ENCODE peak calls at places on chromosomes 13 and 19, in six cellular contexts. B is SJCRH30, E is heart left ventricle, Z is heart right ventricle, A is endodermal cell, P is left ventricle myocardium inferior. M is an unnamed sample.
A peak's percentile ranks its signal among the peaks of the same experiment; 100 is the strongest.

GRCh38 chr19:38004505-38005223 is 97.7 kb downstream of the SIPA1L3 start:
- DNase-seq in B (peak; percentile 99), E (peak; percentile 88), Z (peak; percentile 64), A (peak; percentile 92), P (peak; percentile 77), M (peak; percentile 84)

GRCh38 chr19:35643255-35644205 is 2.0 kb downstream of the ETV2 start:
- DNase-seq in B (peak; percentile 94), E (peak; percentile 74), Z (peak; percentile 82), A (peak; percentile 95), P (peak; percentile 81), M (peak; percentile 92)

GRCh38 chr13:29494520-29494919 is 101.0 kb downstream of the SLC7A1 start:
- DNase-seq in B (no peak), E (no peak), Z (no peak), A (no peak), P (no peak), M (no peak)

GRCh38 chr19:42394751-42395150 is 4.7 kb upstream of the CNFN start:
- DNase-seq in B (no peak), E (no peak), Z (no peak), A (no peak), P (no peak), M (peak; percentile 10)

GRCh38 chr19:33052352-33052972 is 12.2 kb downstream of the RHPN2 start:
- DNase-seq in B (no peak), E (no peak), Z (no peak), A (no peak), P (no peak), M (no peak)

GRCh38 chr19:294819-295686 is 3.9 kb upstream of the PLPP2 start:
- DNase-seq in B (peak; percentile 32), E (no peak), Z (no peak), A (peak; percentile 91), P (no peak), M (peak; percentile 55)

GRCh38 chr19:15641901-15642491 is 1.3 kb downstream of the CYP4F3 start:
- DNase-seq in B (no peak), E (no peak), Z (no peak), A (no peak), P (no peak), M (no peak)

GRCh38 chr13:46523972-46524737 is 28.8 kb upstream of the LRCH1 start:
- DNase-seq in B (peak; percentile 42), E (peak; percentile 19), Z (no peak), A (no peak), P (no peak), M (no peak)

GRCh38 chr13:75405976-75406703 is 75.8 kb downstream of the TBC1D4 start:
- DNase-seq in B (peak; percentile 78), E (no peak), Z (no peak), A (no peak), P (no peak), M (no peak)

DNA sequence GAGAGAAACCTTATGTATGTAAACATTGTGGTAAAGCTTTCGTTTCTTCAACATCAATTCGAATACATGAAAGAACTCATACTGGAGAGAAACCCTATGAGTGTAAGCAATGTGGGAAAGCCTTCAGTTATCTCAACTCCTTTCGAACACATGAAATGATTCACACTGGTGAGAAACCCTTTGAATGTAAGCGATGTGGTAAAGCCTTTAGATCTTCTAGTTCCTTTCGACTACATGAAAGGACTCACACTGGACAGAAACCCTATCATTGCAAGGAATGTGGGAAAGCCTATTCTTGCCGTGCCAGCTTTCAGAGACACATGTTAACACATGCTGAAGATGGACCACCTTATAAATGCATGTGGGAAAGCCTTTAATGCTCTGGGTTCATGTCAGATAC is 24.7 kb downstream of the ZNF136 start:
- DNase-seq in B (peak; percentile 18), E (no peak), Z (no peak), A (no peak), P (no peak), M (no peak)
- H3K9me3 ChIP-seq in B (peaks cover 77% of the 10 kb centered on the region), E (peaks cover 67% of the 10 kb centered on the region), Z (peaks cover 93% of the 10 kb centered on the region), A (peaks cover 94% of the 10 kb centered on the region), P (peaks cover 95% of the 10 kb centered on the region), M (peaks cover 3% of the 10 kb centered on the region)

GRCh38 chr13:113586661-113587479 is 2.3 kb downstream of the TFDP1 start:
- DNase-seq in B (no peak), E (no peak), Z (no peak), A (peak; percentile 30), P (no peak), M (no peak)

GRCh38 chr13:113588394-113589111 is 4.0 kb downstream of the TFDP1 start:
- DNase-seq in B (no peak), E (no peak), Z (no peak), A (peak; percentile 21), P (no peak), M (no peak)

GRCh38 chr13:113584205-113584869 is at the start of gene TFDP1:
- DNase-seq in B (peak; percentile 86), E (peak; percentile 70), Z (peak; percentile 79), A (peak; percentile 94), P (peak; percentile 74), M (peak; percentile 68)

GRCh38 chr13:113584870-113585671 is 518 bp downstream of the TFDP1 start:
- DNase-seq in B (peak; percentile 20), E (peak; percentile 7), Z (no peak), A (peak; percentile 56), P (no peak), M (no peak)

GRCh38 chr13:113585828-113586355 is 1.3 kb downstream of the TFDP1 start:
- DNase-seq in B (no peak), E (no peak), Z (no peak), A (peak; percentile 36), P (no peak), M (no peak)
- H3K27ac ChIP-seq in B (no peak overlapping the region), E (no peak overlapping the region), Z (no peak overlapping the region), A (no peak overlapping the region), P (no peak overlapping the region), M (no peak overlapping the region)

GRCh38 chr19:23310729-23311211 is 60.6 kb upstream of the ZNF724 start:
- DNase-seq in B (no peak), E (no peak), Z (no peak), A (no peak), P (no peak), M (no peak)
- H3K9me3 ChIP-seq in B (no peaks in the 10 kb centered on the region), E (no peaks in the 10 kb centered on the region), Z (no peaks in the 10 kb centered on the region), A (no peaks in the 10 kb centered on the region), P (no peaks in the 10 kb centered on the region), M (no peaks in the 10 kb centered on the region)

GRCh38 chr19:22783651-22784050 is 300 bp downstream of the ZNF99 start:
- DNase-seq in B (no peak), E (no peak), Z (peak; percentile 11), A (no peak), P (no peak), M (no peak)

DNA sequence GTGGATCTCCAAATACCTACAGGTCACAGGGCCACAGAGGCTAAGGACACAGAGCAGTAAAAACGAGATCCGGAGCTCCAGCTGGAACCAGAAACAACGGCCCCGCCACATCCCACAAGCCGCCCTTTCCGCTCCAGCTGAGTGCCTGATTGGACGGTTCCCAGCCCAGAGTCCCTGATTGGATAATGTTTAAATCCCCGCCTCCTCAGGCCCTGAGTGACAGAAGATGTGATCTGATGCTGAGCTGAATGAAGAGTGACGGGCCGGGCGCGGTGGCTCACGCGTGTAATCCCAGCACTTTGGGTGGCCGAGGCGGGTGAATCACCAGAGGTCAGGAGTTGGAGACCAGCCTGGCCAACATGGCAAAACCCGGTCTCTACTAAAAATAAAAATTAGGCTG is at the start of gene ZNF99:
- DNase-seq in B (no peak), E (peak; percentile 85), Z (peak; percentile 68), A (no peak), P (peak; percentile 74), M (no peak)
- H3K27ac ChIP-seq in B (no peak within 1 kb of the TSS), E (no peak within 1 kb of the TSS), Z (peak within 1 kb of the TSS; percentile 27), A (no peak within 1 kb of the TSS), P (no peak within 1 kb of the TSS), M (no peak within 1 kb of the TSS)

GRCh38 chr13:87538366-87539052 is 132.7 kb upstream of the SLITRK5 start:
- DNase-seq in B (no peak), E (no peak), Z (no peak), A (no peak), P (no peak), M (no peak)
- H3K9me3 ChIP-seq in B (no peaks in the 10 kb centered on the region), E (no peaks in the 10 kb centered on the region), Z (peaks cover 6% of the 10 kb centered on the region), A (no peaks in the 10 kb centered on the region), P (peaks cover 4% of the 10 kb centered on the region), M (no peaks in the 10 kb centered on the region)

GRCh38 chr13:76943646-76944045 is 4.7 kb upstream of the ACOD1 start:
- DNase-seq in B (no peak), E (no peak), Z (no peak), A (no peak), P (no peak), M (no peak)
- H3K27ac ChIP-seq in B (no peak overlapping the region), E (no peak overlapping the region), Z (no peak overlapping the region), A (no peak overlapping the region), P (no peak overlapping the region), M (no peak overlapping the region)

DNA sequence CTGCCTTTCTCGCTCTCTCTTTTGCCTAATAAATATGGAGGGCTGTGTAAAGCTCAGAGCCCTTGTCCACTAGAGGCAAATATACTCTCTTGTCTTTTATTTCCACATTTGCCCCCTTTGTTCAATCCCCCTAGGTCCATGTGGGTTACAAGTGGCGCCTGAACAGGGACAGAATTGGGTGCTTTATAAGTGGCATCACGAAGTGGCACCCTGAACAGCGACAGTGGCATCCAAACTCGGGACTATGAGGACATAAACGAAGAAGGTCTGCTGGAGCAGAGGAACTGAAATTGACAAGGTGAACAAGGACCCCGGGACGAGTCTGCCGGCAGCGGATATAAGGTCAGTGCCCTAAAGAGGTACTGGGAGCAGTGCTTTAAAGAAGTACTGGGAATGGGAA is 4.3 kb upstream of the ZNF610 start:
- DNase-seq in B (no peak), E (no peak), Z (no peak), A (no peak), P (no peak), M (no peak)
- H3K9me3 ChIP-seq in B (peaks cover 7% of the 10 kb centered on the region), E (peaks cover 79% of the 10 kb centered on the region), Z (peaks cover 90% of the 10 kb centered on the region), A (peaks cover 74% of the 10 kb centered on the region), P (peaks cover 87% of the 10 kb centered on the region), M (peaks cover 3% of the 10 kb centered on the region)

DNA sequence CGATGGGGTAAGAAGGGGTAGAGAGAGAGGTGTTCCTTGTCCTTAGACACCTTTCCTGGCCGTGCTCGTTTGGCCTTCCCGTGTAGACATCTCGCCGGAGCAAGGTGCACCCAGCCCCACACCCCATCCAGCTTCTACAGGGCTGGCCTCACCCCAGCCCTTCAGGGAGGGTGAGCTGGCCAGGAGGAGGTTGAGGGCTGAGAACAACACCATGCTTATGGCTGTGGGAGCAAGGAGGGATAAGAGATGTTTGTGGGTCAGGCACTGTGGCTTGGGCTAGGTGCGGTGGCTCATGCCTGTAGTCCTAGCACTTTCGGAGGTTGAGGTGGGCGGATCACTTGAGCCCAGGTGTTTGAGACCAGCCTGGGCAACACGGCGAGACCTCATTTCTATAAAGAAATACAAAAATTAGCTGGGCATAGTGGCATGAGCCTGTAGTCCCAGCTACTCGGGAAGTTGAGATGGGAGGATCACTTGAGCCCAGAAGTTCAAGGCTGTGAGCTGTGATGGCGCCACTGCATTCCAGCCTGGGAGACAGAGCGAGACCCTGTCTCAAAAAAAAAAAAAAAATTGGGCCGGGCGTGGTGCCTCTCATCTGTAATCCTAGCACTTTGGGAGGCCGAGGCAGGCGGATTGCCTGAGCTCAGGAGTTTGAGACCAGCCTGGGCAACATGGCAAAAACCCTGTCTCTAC is 15.5 kb downstream of the SMARCA4 start:
- DNase-seq in B (no peak), E (no peak), Z (no peak), A (no peak), P (no peak), M (no peak)
- H3K27ac ChIP-seq in B (no peak overlapping the region), E (peak overlapping the region; percentile 59), Z (peak overlapping the region; percentile 64), A (no peak overlapping the region), P (peak overlapping the region; percentile 76), M (peak overlapping the region; percentile 69)